ENCODE peak calls at places on chromosome 17, in ten cellular contexts. One of them, this sample, is unnamed.
A peak's percentile ranks its signal among the peaks of the same experiment; 100 is the strongest.

GRCh38 chr17:5821813-5822212 is 237.5 kb upstream of the NLRP1 start:
- DNase-seq in GM06990: no peak
- DNase-seq in CD8-positive, alpha-beta T cell: no peak
- DNase-seq in left ventricle myocardium inferior: no peak
- DNase-seq in ascending aorta: no peak
- DNase-seq in prostate gland: no peak
- DNase-seq in AG09319: no peak
- DNase-seq in WTC11: no peak
- DNase-seq in NB4: no peak
- DNase-seq in Calu3: no peak
- DNase-seq in this sample: no peak

GRCh38 chr17:72838068-72838467 is 254.4 kb downstream of the SLC39A11 start:
- DNase-seq in ascending aorta: no peak
- DNase-seq in prostate gland: no peak
- DNase-seq in GM06990: no peak
- DNase-seq in AG09319: no peak
- DNase-seq in NB4: no peak
- DNase-seq in CD8-positive, alpha-beta T cell: no peak
- DNase-seq in Calu3: no peak
- DNase-seq in left ventricle myocardium inferior: no peak
- DNase-seq in WTC11: no peak
- DNase-seq in this sample: no peak

GRCh38 chr17:64253470-64253869 is 9.6 kb downstream of the TEX2 start:
- DNase-seq in prostate gland: no peak
- DNase-seq in left ventricle myocardium inferior: no peak
- DNase-seq in GM06990: no peak
- DNase-seq in Calu3: no peak
- DNase-seq in WTC11: no peak
- DNase-seq in AG09319: no peak
- DNase-seq in NB4: no peak
- DNase-seq in ascending aorta: no peak
- DNase-seq in CD8-positive, alpha-beta T cell: no peak
- DNase-seq in this sample: no peak

GRCh38 chr17:50785942-50786570 is 18.7 kb upstream of the ANKRD40CL start:
- DNase-seq in NB4: no peak
- DNase-seq in GM06990: no peak
- DNase-seq in AG09319: peak; percentile 40
- DNase-seq in ascending aorta: no peak
- DNase-seq in left ventricle myocardium inferior: no peak
- DNase-seq in prostate gland: peak; percentile 46
- DNase-seq in CD8-positive, alpha-beta T cell: no peak
- DNase-seq in WTC11: no peak
- DNase-seq in Calu3: no peak
- DNase-seq in this sample: peak; percentile 33

GRCh38 chr17:49952209-49952911 is 16.6 kb upstream of the DLX4 start:
- DNase-seq in CD8-positive, alpha-beta T cell: peak; percentile 85
- DNase-seq in WTC11: peak; percentile 95
- DNase-seq in AG09319: peak; percentile 29
- DNase-seq in ascending aorta: peak; percentile 23
- DNase-seq in NB4: peak; percentile 82
- DNase-seq in Calu3: peak; percentile 96
- DNase-seq in left ventricle myocardium inferior: peak; percentile 69
- DNase-seq in prostate gland: peak; percentile 84
- DNase-seq in GM06990: no peak
- DNase-seq in this sample: peak; percentile 51

GRCh38 chr17:47978324-47978723 is 7.4 kb downstream of the CDK5RAP3 start:
- DNase-seq in Calu3: peak; percentile 68
- DNase-seq in GM06990: no peak
- DNase-seq in prostate gland: peak; percentile 37
- DNase-seq in left ventricle myocardium inferior: peak; percentile 37
- DNase-seq in ascending aorta: no peak
- DNase-seq in NB4: peak; percentile 68
- DNase-seq in WTC11: peak; percentile 87
- DNase-seq in AG09319: no peak
- DNase-seq in CD8-positive, alpha-beta T cell: peak; percentile 51
- DNase-seq in this sample: peak; percentile 38

GRCh38 chr17:57919912-57920311 is 35.3 kb downstream of the CUEDC1 start:
- DNase-seq in CD8-positive, alpha-beta T cell: no peak
- DNase-seq in ascending aorta: no peak
- DNase-seq in Calu3: no peak
- DNase-seq in GM06990: no peak
- DNase-seq in AG09319: no peak
- DNase-seq in NB4: no peak
- DNase-seq in WTC11: no peak
- DNase-seq in left ventricle myocardium inferior: no peak
- DNase-seq in prostate gland: no peak
- DNase-seq in this sample: no peak

GRCh38 chr17:36501963-36502362 is 15.5 kb downstream of the ZNHIT3 start:
- DNase-seq in WTC11: no peak
- DNase-seq in ascending aorta: no peak
- DNase-seq in left ventricle myocardium inferior: no peak
- DNase-seq in AG09319: no peak
- DNase-seq in GM06990: no peak
- DNase-seq in CD8-positive, alpha-beta T cell: no peak
- DNase-seq in Calu3: no peak
- DNase-seq in prostate gland: no peak
- DNase-seq in NB4: no peak
- DNase-seq in this sample: no peak

GRCh38 chr17:41734139-41734948 is at the start of gene HAP1:
- DNase-seq in CD8-positive, alpha-beta T cell: no peak
- DNase-seq in NB4: no peak
- DNase-seq in ascending aorta: no peak
- DNase-seq in Calu3: peak; percentile 66
- DNase-seq in left ventricle myocardium inferior: no peak
- DNase-seq in GM06990: no peak
- DNase-seq in prostate gland: peak; percentile 39
- DNase-seq in WTC11: peak; percentile 78
- DNase-seq in AG09319: no peak
- DNase-seq in this sample: no peak

GRCh38 chr17:75194879-75195278 is 10.6 kb upstream of the NUP85 start:
- DNase-seq in GM06990: no peak
- DNase-seq in WTC11: no peak
- DNase-seq in ascending aorta: no peak
- DNase-seq in prostate gland: no peak
- DNase-seq in NB4: no peak
- DNase-seq in CD8-positive, alpha-beta T cell: no peak
- DNase-seq in Calu3: no peak
- DNase-seq in AG09319: no peak
- DNase-seq in left ventricle myocardium inferior: no peak
- DNase-seq in this sample: peak; percentile 34

GRCh38 chr17:75673487-75673886 is 6.3 kb downstream of the SAP30BP start:
- DNase-seq in prostate gland: no peak
- DNase-seq in AG09319: no peak
- DNase-seq in ascending aorta: no peak
- DNase-seq in NB4: no peak
- DNase-seq in WTC11: no peak
- DNase-seq in GM06990: no peak
- DNase-seq in Calu3: no peak
- DNase-seq in CD8-positive, alpha-beta T cell: no peak
- DNase-seq in left ventricle myocardium inferior: no peak
- DNase-seq in this sample: peak; percentile 50

GRCh38 chr17:261640-262039 is 80.2 kb upstream of the DOC2B start:
- DNase-seq in AG09319: no peak
- DNase-seq in ascending aorta: no peak
- DNase-seq in WTC11: no peak
- DNase-seq in Calu3: no peak
- DNase-seq in GM06990: no peak
- DNase-seq in prostate gland: no peak
- DNase-seq in CD8-positive, alpha-beta T cell: no peak
- DNase-seq in left ventricle myocardium inferior: no peak
- DNase-seq in NB4: no peak
- DNase-seq in this sample: no peak

GRCh38 chr17:35660902-35661301 is 70.5 kb upstream of the RASL10B start:
- DNase-seq in WTC11: no peak
- DNase-seq in GM06990: no peak
- DNase-seq in Calu3: no peak
- DNase-seq in NB4: no peak
- DNase-seq in left ventricle myocardium inferior: no peak
- DNase-seq in AG09319: no peak
- DNase-seq in CD8-positive, alpha-beta T cell: no peak
- DNase-seq in prostate gland: no peak
- DNase-seq in ascending aorta: no peak
- DNase-seq in this sample: no peak

GRCh38 chr17:29358421-29358820 is 31.7 kb upstream of the TAOK1 start:
- DNase-seq in ascending aorta: no peak
- DNase-seq in left ventricle myocardium inferior: no peak
- DNase-seq in GM06990: no peak
- DNase-seq in AG09319: no peak
- DNase-seq in prostate gland: no peak
- DNase-seq in NB4: no peak
- DNase-seq in Calu3: no peak
- DNase-seq in CD8-positive, alpha-beta T cell: no peak
- DNase-seq in WTC11: no peak
- DNase-seq in this sample: no peak

GRCh38 chr17:68441064-68441770 is 16.1 kb downstream of the WIPI1 start:
- DNase-seq in GM06990: no peak
- DNase-seq in Calu3: no peak
- DNase-seq in CD8-positive, alpha-beta T cell: no peak
- DNase-seq in WTC11: no peak
- DNase-seq in AG09319: no peak
- DNase-seq in left ventricle myocardium inferior: no peak
- DNase-seq in ascending aorta: no peak
- DNase-seq in prostate gland: no peak
- DNase-seq in NB4: peak; percentile 65
- DNase-seq in this sample: no peak

GRCh38 chr17:32941419-32942032 is 13.6 kb downstream of the TMEM98 start:
- DNase-seq in GM06990: no peak
- DNase-seq in ascending aorta: no peak
- DNase-seq in AG09319: no peak
- DNase-seq in NB4: no peak
- DNase-seq in WTC11: no peak
- DNase-seq in Calu3: no peak
- DNase-seq in prostate gland: no peak
- DNase-seq in CD8-positive, alpha-beta T cell: no peak
- DNase-seq in left ventricle myocardium inferior: no peak
- DNase-seq in this sample: no peak

GRCh38 chr17:80477647-80478478 is 1.5 kb upstream of the NPTX1 start:
- DNase-seq in NB4: peak; percentile 45
- DNase-seq in AG09319: no peak
- DNase-seq in CD8-positive, alpha-beta T cell: peak; percentile 33
- DNase-seq in left ventricle myocardium inferior: no peak
- DNase-seq in GM06990: no peak
- DNase-seq in Calu3: no peak
- DNase-seq in ascending aorta: no peak
- DNase-seq in prostate gland: no peak
- DNase-seq in WTC11: peak; percentile 72
- DNase-seq in this sample: no peak
- TF ChIP-seq CTCF in NB4: no peak
- TF ChIP-seq CTCF in AG09319: peak; percentile 58
- TF ChIP-seq CTCF in CD8-positive, alpha-beta T cell: no peak
- TF ChIP-seq CTCF in left ventricle myocardium inferior: peak; percentile 57
- TF ChIP-seq CTCF in GM06990: peak; percentile 41
- TF ChIP-seq CTCF in Calu3: no peak
- TF ChIP-seq CTCF in ascending aorta: peak; percentile 31
- TF ChIP-seq CTCF in prostate gland: no peak
- TF ChIP-seq CTCF in WTC11: no peak
- TF ChIP-seq CTCF in this sample: peak; percentile 68

DNA sequence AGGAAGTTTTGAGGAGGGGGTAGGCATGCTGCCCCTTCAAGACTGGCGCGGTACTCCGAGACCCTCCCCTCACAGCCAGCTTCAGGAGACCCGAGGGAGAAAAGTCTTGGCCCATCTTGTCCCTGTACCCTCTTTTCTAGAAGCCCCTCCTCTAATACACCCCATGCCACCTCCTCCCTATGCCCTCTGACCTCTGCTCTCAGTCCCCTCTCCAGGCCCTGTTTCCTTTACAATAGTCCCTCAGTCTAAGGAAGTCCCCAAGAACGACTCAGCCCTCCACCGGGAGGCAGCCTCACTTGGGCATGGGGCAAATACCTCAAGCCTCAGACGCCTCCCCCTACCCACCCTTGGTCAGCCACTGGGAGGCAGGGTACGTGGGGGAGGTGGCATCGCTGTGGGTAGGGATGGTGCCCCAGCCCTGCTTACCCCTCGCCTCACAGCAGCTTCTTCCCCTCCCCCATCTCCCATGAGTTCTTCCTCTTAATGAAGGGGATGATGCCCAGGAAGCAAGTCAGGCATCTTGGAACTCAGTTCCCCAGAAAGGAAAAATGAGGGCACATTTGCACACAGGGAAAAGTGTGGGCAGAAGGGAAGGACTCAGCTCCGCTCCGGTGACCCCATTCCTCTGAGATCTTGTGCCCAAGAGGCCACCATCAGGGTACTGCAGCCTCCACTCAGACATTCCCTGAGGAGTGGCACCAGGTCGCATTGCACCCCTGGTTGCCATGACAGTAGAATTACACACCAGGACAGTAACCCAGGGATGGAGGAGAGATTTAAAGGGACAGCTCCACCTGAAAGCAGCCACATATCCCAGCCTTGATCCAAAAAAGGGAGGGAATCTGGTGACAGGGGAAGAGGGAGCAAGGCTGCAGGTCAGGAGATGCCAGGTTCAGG is 6.2 kb downstream of the MPP2 start:
- DNase-seq in left ventricle myocardium inferior: no peak
- DNase-seq in Calu3: no peak
- DNase-seq in ascending aorta: no peak
- DNase-seq in CD8-positive, alpha-beta T cell: no peak
- DNase-seq in GM06990: no peak
- DNase-seq in WTC11: no peak
- DNase-seq in NB4: no peak
- DNase-seq in prostate gland: no peak
- DNase-seq in AG09319: no peak
- DNase-seq in this sample: no peak
- TF ChIP-seq CTCF in left ventricle myocardium inferior: no peak
- TF ChIP-seq CTCF in Calu3: no peak
- TF ChIP-seq CTCF in ascending aorta: no peak
- TF ChIP-seq CTCF in CD8-positive, alpha-beta T cell: no peak
- TF ChIP-seq CTCF in GM06990: no peak
- TF ChIP-seq CTCF in WTC11: no peak
- TF ChIP-seq CTCF in NB4: no peak
- TF ChIP-seq CTCF in prostate gland: no peak
- TF ChIP-seq CTCF in AG09319: no peak
- TF ChIP-seq CTCF in this sample: no peak

GRCh38 chr17:59199398-59199797 is 10.4 kb upstream of the SMG8 start:
- DNase-seq in ascending aorta: no peak
- DNase-seq in prostate gland: no peak
- DNase-seq in AG09319: no peak
- DNase-seq in NB4: no peak
- DNase-seq in left ventricle myocardium inferior: no peak
- DNase-seq in Calu3: no peak
- DNase-seq in GM06990: no peak
- DNase-seq in WTC11: no peak
- DNase-seq in CD8-positive, alpha-beta T cell: no peak
- DNase-seq in this sample: no peak
- TF ChIP-seq CTCF in ascending aorta: no peak
- TF ChIP-seq CTCF in prostate gland: no peak
- TF ChIP-seq CTCF in AG09319: no peak
- TF ChIP-seq CTCF in NB4: no peak
- TF ChIP-seq CTCF in left ventricle myocardium inferior: no peak
- TF ChIP-seq CTCF in Calu3: no peak
- TF ChIP-seq CTCF in GM06990: no peak
- TF ChIP-seq CTCF in WTC11: no peak
- TF ChIP-seq CTCF in CD8-positive, alpha-beta T cell: no peak
- TF ChIP-seq CTCF in this sample: no peak

DNA sequence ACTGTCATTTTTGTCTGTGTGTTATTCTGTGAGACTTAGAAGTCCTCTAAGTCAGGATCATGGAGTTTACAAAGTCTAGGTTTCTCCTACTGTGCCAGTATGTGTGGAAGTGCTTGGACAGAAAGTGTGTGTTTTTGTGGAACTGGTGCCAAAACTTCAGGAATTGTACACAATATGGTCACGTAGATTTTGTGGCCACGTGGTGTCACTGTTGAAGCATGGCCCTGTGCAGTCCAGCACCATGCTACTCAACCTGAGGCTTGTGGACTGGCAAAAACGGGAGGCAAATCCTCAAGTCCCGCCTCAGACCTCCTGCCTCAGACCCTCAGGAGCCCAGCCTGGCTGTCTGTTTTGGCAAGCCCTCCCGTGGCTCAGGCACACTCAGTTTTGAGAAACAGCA is 16.7 kb upstream of the ALKBH5 start:
- DNase-seq in prostate gland: no peak
- DNase-seq in GM06990: no peak
- DNase-seq in NB4: peak; percentile 40
- DNase-seq in AG09319: no peak
- DNase-seq in ascending aorta: no peak
- DNase-seq in WTC11: no peak
- DNase-seq in Calu3: no peak
- DNase-seq in CD8-positive, alpha-beta T cell: no peak
- DNase-seq in left ventricle myocardium inferior: no peak
- DNase-seq in this sample: no peak
- TF ChIP-seq CTCF in prostate gland: no peak
- TF ChIP-seq CTCF in GM06990: peak; percentile 6
- TF ChIP-seq CTCF in NB4: no peak
- TF ChIP-seq CTCF in AG09319: no peak
- TF ChIP-seq CTCF in ascending aorta: no peak
- TF ChIP-seq CTCF in WTC11: no peak
- TF ChIP-seq CTCF in Calu3: no peak
- TF ChIP-seq CTCF in CD8-positive, alpha-beta T cell: no peak
- TF ChIP-seq CTCF in left ventricle myocardium inferior: no peak
- TF ChIP-seq CTCF in this sample: peak; percentile 20